ENCODE peak calls at places on chromosomes 11 and 22, in four cellular contexts. One of them, this sample, is unnamed.

GRCh38 chr11:11073996-11074395 is 216.1 kb upstream of the ZBED5 start:
- DNase-seq in tibial artery: no peak
- DNase-seq in psoas muscle: no peak
- DNase-seq in heart right ventricle: no peak
- DNase-seq in this sample: no peak

GRCh38 chr11:75815345-75815983 is 454 bp downstream of the UVRAG start:
- DNase-seq in tibial artery: no peak
- DNase-seq in psoas muscle: no peak
- DNase-seq in heart right ventricle: peak; percentile 26
- DNase-seq in this sample: no peak

GRCh38 chr11:3101921-3102640 is 44.9 kb upstream of the CARS1 start:
- DNase-seq in tibial artery: peak; percentile 63
- DNase-seq in heart right ventricle: no peak
- DNase-seq in psoas muscle: no peak
- DNase-seq in this sample: peak; percentile 57

GRCh38 chr11:65298131-65298535 is 16.5 kb upstream of the CDC42EP2 start:
- DNase-seq in tibial artery: peak; percentile 91
- DNase-seq in psoas muscle: peak; percentile 83
- DNase-seq in heart right ventricle: peak; percentile 84
- DNase-seq in this sample: peak; percentile 76

GRCh38 chr22:33579448-33580093 is 340.7 kb downstream of the LARGE1 start:
- DNase-seq in tibial artery: no peak
- DNase-seq in psoas muscle: peak; percentile 29
- DNase-seq in heart right ventricle: peak; percentile 75
- DNase-seq in this sample: no peak

GRCh38 chr11:32225491-32226285 is 134.8 kb downstream of the RCN1 start:
- DNase-seq in tibial artery: no peak
- DNase-seq in heart right ventricle: no peak
- DNase-seq in psoas muscle: no peak
- DNase-seq in this sample: no peak

GRCh38 chr11:120031156-120031555 is 106.8 kb downstream of the TRIM29 start:
- DNase-seq in tibial artery: no peak
- DNase-seq in heart right ventricle: no peak
- DNase-seq in psoas muscle: no peak
- DNase-seq in this sample: no peak

GRCh38 chr11:606245-606644 is 9.5 kb downstream of the IRF7 start:
- DNase-seq in heart right ventricle: peak; percentile 69
- DNase-seq in psoas muscle: no peak
- DNase-seq in tibial artery: no peak
- DNase-seq in this sample: peak; percentile 88

GRCh38 chr11:68680541-68681231 is 3.7 kb upstream of the GAL start:
- DNase-seq in psoas muscle: no peak
- DNase-seq in tibial artery: no peak
- DNase-seq in heart right ventricle: no peak
- DNase-seq in this sample: peak; percentile 51
- H3K4me3 ChIP-seq in psoas muscle: no peak overlapping the region
- H3K4me3 ChIP-seq in tibial artery: no peak overlapping the region
- H3K4me3 ChIP-seq in heart right ventricle: no peak overlapping the region
- H3K4me3 ChIP-seq in this sample: no peak overlapping the region

GRCh38 chr22:24289781-24290181 is 19.1 kb downstream of the SPECC1L start:
- DNase-seq in tibial artery: no peak
- DNase-seq in heart right ventricle: no peak
- DNase-seq in psoas muscle: no peak
- DNase-seq in this sample: no peak

GRCh38 chr22:24285245-24285644 is 14.6 kb downstream of the SPECC1L start:
- DNase-seq in heart right ventricle: no peak
- DNase-seq in psoas muscle: no peak
- DNase-seq in tibial artery: no peak
- DNase-seq in this sample: no peak

GRCh38 chr22:24290459-24290858 is 19.8 kb downstream of the SPECC1L start:
- DNase-seq in heart right ventricle: no peak
- DNase-seq in psoas muscle: no peak
- DNase-seq in tibial artery: no peak
- DNase-seq in this sample: no peak

GRCh38 chr22:24291538-24292201 is 21.0 kb downstream of the SPECC1L start:
- DNase-seq in tibial artery: no peak
- DNase-seq in heart right ventricle: no peak
- DNase-seq in psoas muscle: no peak
- DNase-seq in this sample: no peak

GRCh38 chr22:24289138-24289537 is 18.5 kb downstream of the SPECC1L start:
- DNase-seq in psoas muscle: no peak
- DNase-seq in heart right ventricle: no peak
- DNase-seq in tibial artery: no peak
- DNase-seq in this sample: no peak
- H3K4me3 ChIP-seq in psoas muscle: no peak overlapping the region
- H3K4me3 ChIP-seq in heart right ventricle: no peak overlapping the region
- H3K4me3 ChIP-seq in tibial artery: no peak overlapping the region
- H3K4me3 ChIP-seq in this sample: peak overlapping the region; percentile 1

GRCh38 chr22:18021431-18021830 is 2.9 kb downstream of the MICAL3 start:
- DNase-seq in heart right ventricle: no peak
- DNase-seq in tibial artery: peak; percentile 20
- DNase-seq in psoas muscle: no peak
- DNase-seq in this sample: no peak

GRCh38 chr22:18024276-18024939 is at the start of gene MICAL3:
- DNase-seq in heart right ventricle: no peak
- DNase-seq in psoas muscle: peak; percentile 62
- DNase-seq in tibial artery: peak; percentile 79
- DNase-seq in this sample: peak; percentile 70

GRCh38 chr22:18024956-18025720 is 777 bp upstream of the MICAL3 start:
- DNase-seq in psoas muscle: no peak
- DNase-seq in tibial artery: peak; percentile 56
- DNase-seq in heart right ventricle: no peak
- DNase-seq in this sample: no peak

GRCh38 chr22:18023509-18024275 is 669 bp downstream of the MICAL3 start:
- DNase-seq in psoas muscle: peak; percentile 83
- DNase-seq in tibial artery: peak; percentile 91
- DNase-seq in heart right ventricle: peak; percentile 74
- DNase-seq in this sample: peak; percentile 64

GRCh38 chr22:18022851-18023250 is 1.5 kb downstream of the MICAL3 start:
- DNase-seq in psoas muscle: no peak
- DNase-seq in tibial artery: peak; percentile 34
- DNase-seq in heart right ventricle: no peak
- DNase-seq in this sample: no peak
- H3K4me3 ChIP-seq in psoas muscle: peak overlapping the region; percentile 67
- H3K4me3 ChIP-seq in tibial artery: no peak overlapping the region
- H3K4me3 ChIP-seq in heart right ventricle: no peak overlapping the region
- H3K4me3 ChIP-seq in this sample: no peak overlapping the region

GRCh38 chr11:43922974-43923326 is 19.5 kb upstream of the C11orf96 start:
- DNase-seq in heart right ventricle: no peak
- DNase-seq in tibial artery: peak; percentile 76
- DNase-seq in psoas muscle: no peak
- DNase-seq in this sample: no peak
- H3K4me3 ChIP-seq in heart right ventricle: no peak overlapping the region
- H3K4me3 ChIP-seq in tibial artery: peak overlapping the region; percentile 7
- H3K4me3 ChIP-seq in psoas muscle: no peak overlapping the region
- H3K4me3 ChIP-seq in this sample: no peak overlapping the region

DNA sequence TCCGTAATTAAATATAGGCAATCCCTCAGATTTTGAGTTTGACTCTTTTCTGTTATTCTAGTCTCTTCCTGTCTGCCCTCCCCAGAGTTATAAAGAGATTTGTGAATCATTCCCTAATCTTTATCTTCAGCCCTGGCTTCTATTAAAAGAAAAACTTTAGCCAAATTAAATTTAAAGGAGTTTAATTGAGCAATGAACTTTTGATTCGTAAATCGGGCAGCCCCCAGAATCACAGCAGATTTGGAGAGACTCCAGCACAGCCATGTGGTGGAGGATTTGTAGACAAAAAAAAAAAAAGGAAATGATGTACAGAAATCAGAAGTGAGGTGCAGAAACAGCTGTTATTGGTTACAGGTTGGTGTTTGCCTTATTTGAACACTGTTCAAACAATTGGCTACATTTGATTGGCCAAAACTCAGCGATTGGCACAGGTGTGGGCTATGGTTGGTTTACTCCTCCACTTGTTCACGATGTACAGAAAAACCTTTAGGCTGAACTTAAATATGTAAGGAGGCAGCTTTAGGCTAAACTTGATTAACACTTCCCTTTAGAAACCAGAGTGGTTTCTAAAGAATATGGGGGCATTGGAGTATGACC is 2.3 kb upstream of the ALKBH8 start:
- DNase-seq in tibial artery: no peak
- DNase-seq in psoas muscle: no peak
- DNase-seq in heart right ventricle: no peak
- DNase-seq in this sample: no peak
- H3K4me3 ChIP-seq in tibial artery: no peak overlapping the region
- H3K4me3 ChIP-seq in psoas muscle: no peak overlapping the region
- H3K4me3 ChIP-seq in heart right ventricle: no peak overlapping the region
- H3K4me3 ChIP-seq in this sample: no peak overlapping the region

GRCh38 chr11:83159901-83160865 is 3.3 kb downstream of the PCF11 start:
- DNase-seq in psoas muscle: no peak
- DNase-seq in heart right ventricle: no peak
- DNase-seq in tibial artery: no peak
- DNase-seq in this sample: no peak

GRCh38 chr11:83161610-83162199 is 4.8 kb downstream of the PCF11 start:
- DNase-seq in psoas muscle: no peak
- DNase-seq in tibial artery: no peak
- DNase-seq in heart right ventricle: no peak
- DNase-seq in this sample: no peak

GRCh38 chr11:83158965-83159900 is 2.3 kb downstream of the PCF11 start:
- DNase-seq in psoas muscle: no peak
- DNase-seq in tibial artery: no peak
- DNase-seq in heart right ventricle: no peak
- DNase-seq in this sample: no peak

GRCh38 chr11:83158474-83158786 is 1.5 kb downstream of the PCF11 start:
- DNase-seq in heart right ventricle: no peak
- DNase-seq in tibial artery: no peak
- DNase-seq in psoas muscle: no peak
- DNase-seq in this sample: no peak

GRCh38 chr11:83162377-83162776 is 5.4 kb downstream of the PCF11 start:
- DNase-seq in tibial artery: no peak
- DNase-seq in heart right ventricle: no peak
- DNase-seq in psoas muscle: no peak
- DNase-seq in this sample: no peak
- H3K4me3 ChIP-seq in tibial artery: no peak overlapping the region
- H3K4me3 ChIP-seq in heart right ventricle: no peak overlapping the region
- H3K4me3 ChIP-seq in psoas muscle: peak overlapping the region; percentile 33
- H3K4me3 ChIP-seq in this sample: peak overlapping the region; percentile 1

GRCh38 chr22:46083383-46084350 is 66.7 kb upstream of the PPARA start:
- DNase-seq in heart right ventricle: no peak
- DNase-seq in tibial artery: peak; percentile 67
- DNase-seq in psoas muscle: peak; percentile 18
- DNase-seq in this sample: peak; percentile 48

GRCh38 chr22:46081036-46081830 is 69.1 kb upstream of the PPARA start:
- DNase-seq in heart right ventricle: no peak
- DNase-seq in psoas muscle: peak; percentile 32
- DNase-seq in tibial artery: peak; percentile 70
- DNase-seq in this sample: peak; percentile 62

GRCh38 chr22:46079861-46080821 is 70.2 kb upstream of the PPARA start:
- DNase-seq in heart right ventricle: peak; percentile 77
- DNase-seq in tibial artery: peak; percentile 97
- DNase-seq in psoas muscle: peak; percentile 88
- DNase-seq in this sample: peak; percentile 74

GRCh38 chr22:46082633-46083032 is 67.7 kb upstream of the PPARA start:
- DNase-seq in tibial artery: no peak
- DNase-seq in heart right ventricle: no peak
- DNase-seq in psoas muscle: no peak
- DNase-seq in this sample: no peak

GRCh38 chr22:46081831-46082210 is 68.5 kb upstream of the PPARA start:
- DNase-seq in heart right ventricle: no peak
- DNase-seq in tibial artery: no peak
- DNase-seq in psoas muscle: peak; percentile 27
- DNase-seq in this sample: peak; percentile 42
- H3K4me3 ChIP-seq in heart right ventricle: peak overlapping the region; percentile 89
- H3K4me3 ChIP-seq in tibial artery: peak overlapping the region; percentile 85
- H3K4me3 ChIP-seq in psoas muscle: peak overlapping the region; percentile 95
- H3K4me3 ChIP-seq in this sample: peak overlapping the region; percentile 89

This sample was measured in upper lobe of right lung.